ENCODE peak calls at places on chromosomes 3 and 15, in six cellular contexts. K is SK-N-SH, S is GM23248, L is neural progenitor cell, X is MM.1S, F is GM23338. G is an unnamed sample.

GRCh38 chr3:190646996-190647395 is 133.1 kb downstream of the IL1RAP start:
- DNase-seq in K (no peak), S (no peak), L (no peak), X (no peak), F (no peak), G (no peak)

GRCh38 chr3:86774082-86774691 is 216.8 kb downstream of the VGLL3 start:
- DNase-seq in K (no peak), S (peak; percentile 70), L (peak; percentile 48), X (peak; percentile 58), F (peak; percentile 52), G (peak; percentile 74)

GRCh38 chr15:67969892-67970291 is 84.2 kb upstream of the PIAS1 start:
- DNase-seq in K (no peak), S (no peak), L (no peak), X (no peak), F (no peak), G (no peak)

GRCh38 chr3:57992430-57993213 is 15.6 kb upstream of the FLNB start:
- DNase-seq in K (no peak), S (no peak), L (no peak), X (no peak), F (no peak), G (no peak)

GRCh38 chr15:55279746-55280351 is 9.8 kb downstream of the RAB27A start:
- DNase-seq in K (no peak), S (peak; percentile 96), L (no peak), X (peak; percentile 93), F (no peak), G (peak; percentile 74)

GRCh38 chr15:40046721-40047412 is 7.9 kb upstream of the SRP14 start:
- DNase-seq in K (no peak), S (peak; percentile 86), L (no peak), X (no peak), F (no peak), G (peak; percentile 89)

GRCh38 chr3:151912041-151912440 is 38.6 kb downstream of the SUCNR1 start:
- DNase-seq in K (no peak), S (peak; percentile 68), L (no peak), X (no peak), F (no peak), G (peak; percentile 75)

GRCh38 chr3:171556574-171557145 is 96.5 kb upstream of the TNIK start:
- DNase-seq in K (peak; percentile 42), S (no peak), L (peak; percentile 22), X (peak; percentile 52), F (peak; percentile 45), G (peak; percentile 30)

GRCh38 chr3:52704611-52705437 is 767 bp downstream of the GLT8D1 start:
- DNase-seq in K (peak; percentile 52), S (peak; percentile 73), L (peak; percentile 24), X (peak; percentile 50), F (peak; percentile 17), G (peak; percentile 30)

GRCh38 chr3:41041457-41041856 is 157.8 kb upstream of the CTNNB1 start:
- DNase-seq in K (no peak), S (no peak), L (no peak), X (no peak), F (no peak), G (no peak)

GRCh38 chr3:41040256-41040655 is 159.0 kb upstream of the CTNNB1 start:
- DNase-seq in K (no peak), S (no peak), L (no peak), X (no peak), F (no peak), G (no peak)

GRCh38 chr3:41045491-41045890 is 153.8 kb upstream of the CTNNB1 start:
- DNase-seq in K (no peak), S (no peak), L (no peak), X (no peak), F (peak; percentile 18), G (no peak)

GRCh38 chr3:41044526-41044925 is 154.8 kb upstream of the CTNNB1 start:
- DNase-seq in K (no peak), S (no peak), L (no peak), X (no peak), F (no peak), G (no peak)

DNA sequence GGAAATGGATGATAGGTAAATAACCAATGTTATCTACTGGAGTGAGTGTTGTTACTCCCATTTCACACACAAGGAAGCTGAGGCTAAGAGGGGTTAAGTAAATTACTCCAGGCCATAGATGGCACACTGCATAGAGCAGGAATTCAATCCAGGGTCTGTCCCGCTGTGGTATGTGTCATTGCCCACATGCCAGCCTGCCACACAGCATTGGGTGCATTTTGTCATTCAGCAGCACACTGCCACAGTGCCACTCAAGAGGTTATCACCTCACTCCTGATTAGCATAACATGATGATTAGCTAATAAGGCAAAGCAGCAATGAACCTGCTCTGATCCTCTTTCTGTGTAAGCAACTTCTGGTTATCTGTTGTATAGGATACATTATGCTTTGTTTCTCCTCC is 157.4 kb upstream of the CTNNB1 start:
- DNase-seq in K (no peak), S (no peak), L (no peak), X (no peak), F (no peak), G (no peak)
- H3K4me3 ChIP-seq in K (no peak overlapping the region), S (no peak overlapping the region), L (no peak overlapping the region), X (no peak overlapping the region), F (no peak overlapping the region), G (no peak overlapping the region)

GRCh38 chr3:49351521-49352011 is 6.6 kb downstream of the GPX1 start:
- DNase-seq in K (no peak), S (peak; percentile 88), L (no peak), X (no peak), F (no peak), G (peak; percentile 85)
- H3F3A ChIP-seq in K (peaks cover 28% of the 10 kb centered on the region), S (peaks cover 51% of the 10 kb centered on the region), L (no peaks in the 10 kb centered on the region), X (no peaks in the 10 kb centered on the region), F (peaks cover 4% of the 10 kb centered on the region), G (peaks cover 9% of the 10 kb centered on the region)

DNA sequence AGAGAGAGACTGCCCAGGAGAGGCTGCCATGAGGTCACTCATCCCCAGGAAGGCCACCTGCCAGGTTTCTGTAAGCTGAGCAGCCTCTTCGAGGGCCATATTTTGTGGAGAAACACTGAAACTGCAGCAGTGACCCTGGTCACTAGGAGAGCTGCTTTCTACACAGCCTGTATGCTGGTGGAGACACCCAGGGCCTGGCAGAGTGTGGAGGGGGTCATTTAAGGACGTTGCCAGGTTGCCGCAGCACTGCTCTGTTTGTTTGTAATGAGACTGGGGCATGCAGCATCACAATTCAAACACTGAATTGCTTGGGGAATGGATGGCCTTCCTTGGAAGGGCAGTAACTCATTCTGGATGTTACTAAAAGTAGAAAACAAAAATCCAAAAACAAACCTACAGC is 104.9 kb upstream of the TRIM42 start:
- DNase-seq in K (no peak), S (no peak), L (no peak), X (no peak), F (no peak), G (no peak)
- TF ChIP-seq EZH2phosphoT487 in K (no peak), S (no peak), L (no peak), X (no peak), F (no peak), G (no peak)

GRCh38 chr3:13896473-13897154 is 16.7 kb upstream of the WNT7A start:
- DNase-seq in K (peak; percentile 70), S (peak; percentile 86), L (peak; percentile 88), X (peak; percentile 77), F (peak; percentile 92), G (peak; percentile 90)
- H3K4me3 ChIP-seq in K (peak overlapping the region; percentile 69), S (peak overlapping the region; percentile 82), L (peak overlapping the region; percentile 64), X (peak overlapping the region; percentile 73), F (peak overlapping the region; percentile 90), G (peak overlapping the region; percentile 79)

DNA sequence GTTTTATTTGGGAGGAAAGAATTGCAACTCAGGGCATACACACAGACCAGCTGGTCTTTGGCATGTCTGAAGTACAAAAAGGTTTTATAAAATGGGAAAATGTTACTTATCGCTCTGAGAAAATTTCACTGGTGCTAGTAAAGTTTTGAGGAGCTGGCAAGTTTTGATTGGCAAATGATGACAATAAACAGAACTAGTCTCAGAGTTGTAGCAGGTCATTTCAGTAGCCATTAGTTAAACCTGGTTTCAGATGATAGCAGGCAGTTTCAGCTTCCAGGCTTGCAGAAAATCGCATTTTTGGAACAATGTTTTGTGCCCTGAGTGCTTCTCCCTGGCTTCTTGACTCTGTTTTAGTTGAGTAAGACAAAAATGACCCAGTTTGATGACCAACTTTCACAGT is 10.7 kb downstream of the B2M start:
- DNase-seq in K (no peak), S (no peak), L (no peak), X (no peak), F (no peak), G (no peak)
- H3F3A ChIP-seq in K (peaks cover 9% of the 10 kb centered on the region), S (peaks cover 41% of the 10 kb centered on the region), L (no peaks in the 10 kb centered on the region), X (peaks cover 63% of the 10 kb centered on the region), F (no peaks in the 10 kb centered on the region), G (peaks cover 7% of the 10 kb centered on the region)

GRCh38 chr3:157369712-157370447 is 66.8 kb upstream of the PTX3 start:
- DNase-seq in K (no peak), S (no peak), L (peak; percentile 45), X (no peak), F (no peak), G (no peak)
- TF ChIP-seq EZH2phosphoT487 in K (no peak), S (no peak), L (no peak), X (no peak), F (no peak), G (no peak)

GRCh38 chr15:101458158-101458895 is 31.2 kb downstream of the PCSK6 start:
- DNase-seq in K (no peak), S (no peak), L (no peak), X (no peak), F (no peak), G (no peak)

GRCh38 chr15:101458908-101459578 is 30.5 kb downstream of the PCSK6 start:
- DNase-seq in K (no peak), S (no peak), L (no peak), X (no peak), F (no peak), G (no peak)

GRCh38 chr15:101463265-101463664 is 26.2 kb downstream of the PCSK6 start:
- DNase-seq in K (no peak), S (no peak), L (no peak), X (no peak), F (no peak), G (no peak)

GRCh38 chr15:101459579-101460300 is 29.8 kb downstream of the PCSK6 start:
- DNase-seq in K (no peak), S (no peak), L (no peak), X (no peak), F (no peak), G (no peak)

GRCh38 chr15:101461097-101461496 is 28.4 kb downstream of the PCSK6 start:
- DNase-seq in K (no peak), S (no peak), L (no peak), X (no peak), F (no peak), G (no peak)
- H3K4me3 ChIP-seq in K (no peak overlapping the region), S (no peak overlapping the region), L (no peak overlapping the region), X (no peak overlapping the region), F (no peak overlapping the region), G (no peak overlapping the region)

GRCh38 chr15:80587816-80588456 is 107.2 kb upstream of the ABHD17C start:
- DNase-seq in K (no peak), S (peak; percentile 50), L (no peak), X (no peak), F (no peak), G (peak; percentile 27)
- H3F3A ChIP-seq in K (peaks cover 7% of the 10 kb centered on the region), S (peaks cover 19% of the 10 kb centered on the region), L (no peaks in the 10 kb centered on the region), X (no peaks in the 10 kb centered on the region), F (no peaks in the 10 kb centered on the region), G (no peaks in the 10 kb centered on the region)